ENCODE peak calls at places on chromosomes 11 and 22, in seven cellular contexts. S is ovary; Q is gastrocnemius medialis; E is CD4-positive, alpha-beta T cell; A is right atrium auricular region; I is naive thymus-derived CD4-positive, alpha-beta T cell; J is pancreas. F is an unnamed sample. For H3K9me3, the result is how much of the 10 kb centered on the place peaks cover.

GRCh38 chr11:110971110-110971509 is 258.9 kb upstream of the ARHGAP20 start:
- DNase-seq in J (no peak), S (no peak), I (no peak), Q (no peak), A (no peak), E (no peak), F (no peak)

GRCh38 chr11:78469905-78470304 is 52.3 kb upstream of the GAB2 start:
- DNase-seq in S (no peak), I (no peak), Q (no peak), A (no peak), J (no peak), E (no peak), F (no peak)

GRCh38 chr11:75465701-75466531 is 32.9 kb upstream of the KLHL35 start:
- DNase-seq in E (no peak), S (no peak), Q (no peak), A (no peak), J (no peak), I (no peak), F (peak)

GRCh38 chr22:38981659-38982007 is 514 bp upstream of the APOBEC3B start:
- DNase-seq in Q (no peak), J (peak), S (no peak), A (no peak), E (no peak), I (no peak), F (no peak)

GRCh38 chr11:118587952-118588351 is 15.7 kb downstream of the ARCN1 start:
- DNase-seq in E (no peak), Q (no peak), S (no peak), A (no peak), J (no peak), I (no peak), F (no peak)

GRCh38 chr22:25903294-25903693 is 161.3 kb downstream of the MYO18B start:
- DNase-seq in I (no peak), S (no peak), A (no peak), Q (no peak), E (no peak), J (no peak), F (peak)

GRCh38 chr22:39503590-39503989 is 1.5 kb downstream of the MIEF1 start:
- DNase-seq in A (no peak), J (no peak), Q (no peak), E (no peak), I (no peak), S (no peak), F (no peak)

GRCh38 chr11:72119188-72119587 is 6.7 kb upstream of the ANAPC15 start:
- DNase-seq in A (no peak), E (no peak), Q (no peak), I (no peak), J (no peak), S (no peak), F (no peak)

GRCh38 chr22:40250608-40251007 is 72.9 kb downstream of the TNRC6B start:
- DNase-seq in Q (no peak), I (no peak), J (no peak), S (no peak), A (no peak), E (no peak), F (no peak)

GRCh38 chr22:20206709-20207215 is 55.9 kb upstream of the CCDC188 start:
- DNase-seq in I (no peak), Q (no peak), J (no peak), E (no peak), A (no peak), S (no peak), F (peak)

GRCh38 chr11:67119577-67120391 is 721 bp downstream of the KDM2A start:
- DNase-seq in J (peak), S (peak), A (no peak), E (peak), I (peak), Q (no peak), F (peak)

GRCh38 chr11:2102883-2103213 is 36.3 kb downstream of the IGF2 start:
- DNase-seq in A (no peak), Q (no peak), S (no peak), J (no peak), I (no peak), E (no peak), F (no peak)

GRCh38 chr11:62421996-62422395 is 3.2 kb downstream of the SCGB1A1 start:
- DNase-seq in S (no peak), A (no peak), J (no peak), I (no peak), E (no peak), Q (no peak), F (peak)

GRCh38 chr11:83819936-83820549 is 533.9 kb upstream of the CCDC90B start:
- DNase-seq in J (peak), S (no peak), E (no peak), I (peak), Q (no peak), A (no peak), F (no peak)

GRCh38 chr22:20439556-20439927 is 1.9 kb upstream of the SCARF2 start:
- DNase-seq in S (peak), I (no peak), J (no peak), E (no peak), A (no peak), Q (no peak), F (peak)

GRCh38 chr11:66008468-66009101 is 3.2 kb upstream of the CST6 start:
- DNase-seq in I (no peak), A (no peak), Q (no peak), E (no peak), S (no peak), J (no peak), F (peak)

GRCh38 chr11:47607380-47607779 is 13.2 kb upstream of the C1QTNF4 start:
- DNase-seq in Q (no peak), A (no peak), J (no peak), S (peak), I (no peak), E (no peak), F (no peak)

GRCh38 chr11:67389477-67389876 is 2.3 kb upstream of the RAD9A start:
- DNase-seq in S (no peak), A (no peak), E (peak), Q (no peak), J (no peak), I (peak), F (peak)

GRCh38 chr11:61679893-61680621 is at the start of gene DAGLA:
- DNase-seq in Q (peak), I (peak), A (peak), E (peak), J (peak), S (peak), F (peak)

GRCh38 chr11:125995313-125995712 is 49.5 kb downstream of the VSIG10L2 start:
- DNase-seq in Q (no peak), S (no peak), E (no peak), I (no peak), A (no peak), J (no peak), F (no peak)

GRCh38 chr22:32044913-32045312 is 1.9 kb downstream of the SLC5A1 start:
- DNase-seq in S (no peak), J (peak), Q (peak), E (no peak), A (no peak), I (no peak), F (no peak)

GRCh38 chr11:1840780-1841480 is 2.1 kb downstream of the TNNI2 start:
- DNase-seq in E (no peak), J (no peak), A (no peak), Q (peak), S (peak), I (no peak), F (no peak)

GRCh38 chr22:28207281-28208030 is 288.4 kb upstream of the PITPNB start:
- DNase-seq in E (no peak), A (no peak), J (no peak), I (no peak), Q (no peak), S (no peak), F (no peak)

GRCh38 chr11:55054723-55055122 is 207.2 kb upstream of the TRIM48 start:
- DNase-seq in A (no peak), S (no peak), I (no peak), J (no peak), E (no peak), Q (no peak), F (no peak)
- H3K9me3 ChIP-seq in A (half or more), S (under half), I (under half), J (under half), E (half or more), Q (under half), F (half or more)

GRCh38 chr11:44606472-44606871 is 41.0 kb downstream of the CD82 start:
- DNase-seq in E (no peak), J (no peak), Q (no peak), A (no peak), S (no peak), I (no peak), F (no peak)

GRCh38 chr11:44608654-44609027 is 43.2 kb downstream of the CD82 start:
- DNase-seq in A (no peak), E (no peak), Q (no peak), J (no peak), I (no peak), S (no peak), F (no peak)

GRCh38 chr11:44609028-44609782 is 43.7 kb downstream of the CD82 start:
- DNase-seq in S (no peak), J (no peak), I (no peak), E (no peak), Q (no peak), A (no peak), F (no peak)

GRCh38 chr11:44607324-44607962 is 42.0 kb downstream of the CD82 start:
- DNase-seq in J (no peak), I (no peak), E (no peak), Q (no peak), A (no peak), S (no peak), F (no peak)

DNA sequence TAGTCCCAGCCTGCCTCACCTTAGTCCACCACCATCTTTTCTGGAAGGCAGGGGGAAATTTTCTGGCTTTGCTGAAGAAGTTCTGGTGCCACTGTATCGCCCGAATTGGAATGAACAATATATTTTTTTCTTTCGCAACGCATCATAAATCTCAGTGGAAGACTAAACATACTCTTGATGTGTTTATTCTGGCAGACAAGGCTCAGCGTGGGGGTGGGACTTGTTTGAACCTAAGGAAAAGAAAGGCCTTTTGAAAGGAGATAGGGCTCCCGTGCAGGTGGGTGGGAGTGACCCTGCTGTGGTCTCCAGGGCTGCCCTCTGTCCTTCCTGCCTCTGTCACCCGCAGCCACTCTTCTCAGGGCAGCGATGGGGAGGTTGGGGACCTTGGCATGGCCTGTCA is 42.5 kb downstream of the CD82 start:
- DNase-seq in E (no peak), J (no peak), Q (no peak), I (no peak), A (no peak), S (no peak), F (no peak)
- H3K27ac ChIP-seq in E (no peak), J (no peak), Q (no peak), I (peak), A (no peak), S (no peak), F (no peak)

GRCh38 chr22:49532831-49533802 is 294.6 kb downstream of the BRD1 start:
- DNase-seq in A (no peak), Q (no peak), J (no peak), I (no peak), E (no peak), S (no peak), F (no peak)
- H3K9me3 ChIP-seq in A (under half), Q (under half), J (under half), I (under half), E (under half), S (under half), F (under half)

GRCh38 chr11:130388607-130389205 is 39.7 kb downstream of the ADAMTS8 start:
- DNase-seq in I (peak), Q (no peak), E (no peak), J (no peak), S (no peak), A (no peak), F (no peak)

GRCh38 chr11:130383363-130384168 is 44.8 kb downstream of the ADAMTS8 start:
- DNase-seq in J (no peak), Q (peak), S (no peak), E (no peak), I (no peak), A (no peak), F (peak)

GRCh38 chr11:130390071-130390758 is 38.2 kb downstream of the ADAMTS8 start:
- DNase-seq in I (no peak), E (no peak), A (no peak), S (no peak), Q (no peak), J (peak), F (no peak)

GRCh38 chr11:130391692-130392091 is 36.7 kb downstream of the ADAMTS8 start:
- DNase-seq in S (no peak), J (no peak), A (no peak), E (no peak), Q (no peak), I (no peak), F (no peak)

DNA sequence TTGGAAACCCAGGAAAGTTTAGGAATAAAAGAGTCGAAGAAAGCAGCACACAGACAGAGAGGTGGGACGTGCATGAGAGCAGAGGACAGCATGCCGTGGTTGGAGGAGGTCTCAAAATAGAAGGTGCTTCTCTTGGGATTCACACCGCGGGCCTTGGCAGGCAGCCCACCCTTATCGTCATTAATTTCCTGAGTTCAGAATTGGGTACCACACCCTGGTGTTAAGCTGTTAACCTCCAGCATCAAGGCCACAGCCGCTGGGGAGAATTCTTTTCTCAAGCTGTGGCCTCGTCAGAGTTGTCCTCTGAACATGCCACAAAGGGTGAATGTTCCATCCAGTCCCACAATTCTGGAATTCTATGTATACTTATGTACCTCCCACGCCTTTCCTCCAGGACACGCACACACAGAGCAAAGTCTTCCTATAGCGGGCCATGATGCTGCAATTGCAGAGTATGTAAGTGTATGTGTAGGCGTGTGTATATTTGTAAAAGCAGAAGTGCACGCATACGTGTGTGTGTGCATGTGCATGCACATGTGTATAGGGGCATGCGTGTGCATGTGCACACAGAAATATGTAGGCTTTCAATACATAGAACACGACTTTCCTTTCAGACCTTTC is 39.0 kb downstream of the ADAMTS8 start:
- DNase-seq in Q (no peak), A (no peak), I (no peak), J (no peak), S (peak), E (peak), F (no peak)
- H3K27ac ChIP-seq in Q (no peak), A (peak), I (no peak), J (no peak), S (no peak), E (no peak), F (no peak)

GRCh38 chr11:35042265-35042664 is 96.7 kb upstream of the CD44 start:
- DNase-seq in Q (no peak), E (no peak), I (no peak), S (no peak), J (no peak), A (no peak), F (no peak)
- H3K9me3 ChIP-seq in Q (under half), E (under half), I (under half), S (under half), J (under half), A (under half), F (under half)

GRCh38 chr11:102911758-102912481 is 37.1 kb upstream of the MMP12 start:
- DNase-seq in J (no peak), S (no peak), A (no peak), Q (peak), I (no peak), E (no peak), F (peak)
- H3K27ac ChIP-seq in J (no peak), S (no peak), A (no peak), Q (no peak), I (no peak), E (no peak), F (no peak)

DNA sequence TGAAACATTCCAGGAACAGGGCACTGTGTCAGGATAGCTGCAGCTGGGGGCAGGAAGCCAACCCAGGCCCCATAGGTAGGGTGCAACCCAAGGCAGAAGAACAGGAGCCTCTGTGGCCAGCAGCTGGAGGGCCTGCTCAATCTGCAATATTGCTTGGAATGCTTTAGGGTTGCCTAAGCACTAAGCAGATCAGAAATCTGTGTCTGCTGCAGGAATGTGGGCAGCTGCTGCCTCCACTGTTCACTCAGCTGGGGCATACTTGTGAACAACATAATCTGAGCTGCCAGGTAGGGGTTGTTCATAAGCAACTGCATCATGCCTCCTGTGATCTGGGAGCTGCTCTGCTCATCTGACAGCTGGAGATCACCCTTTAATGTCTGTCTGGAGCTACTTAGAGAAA is 1.7 kb downstream of the UBQLNL start:
- DNase-seq in I (no peak), E (no peak), Q (no peak), J (no peak), A (no peak), S (no peak), F (no peak)
- H3K9me3 ChIP-seq in I (under half), E (under half), Q (under half), J (under half), A (under half), S (under half), F (under half)

DNA sequence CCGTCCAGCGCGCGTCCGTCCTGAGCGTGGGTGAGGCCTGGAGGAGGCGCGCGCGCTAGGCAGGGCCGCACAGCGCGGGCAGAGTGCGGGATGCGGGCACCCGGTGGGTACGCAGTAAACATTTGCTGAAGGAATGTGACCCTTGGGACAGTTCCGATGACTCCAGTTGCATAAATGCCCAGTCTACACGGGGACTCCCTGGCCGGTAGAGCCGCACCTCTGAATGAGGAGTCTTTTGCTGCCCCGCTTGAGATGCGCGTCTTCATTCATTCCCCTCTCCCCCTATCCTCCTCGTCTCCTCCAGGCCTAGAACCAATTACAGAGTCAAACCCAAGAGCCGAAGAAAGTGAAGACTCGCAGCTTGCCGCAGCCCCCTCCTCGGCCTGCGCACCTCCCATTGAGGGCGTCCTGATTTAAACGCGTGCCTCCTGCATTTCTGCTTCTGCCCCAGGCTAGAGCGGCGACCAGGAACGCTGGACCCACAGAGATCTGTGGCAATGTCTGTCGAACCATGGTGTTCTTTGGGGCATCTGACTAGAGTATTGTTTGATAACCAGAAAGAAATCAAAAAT is 731 bp upstream of the CHKB start:
- DNase-seq in I (no peak), Q (no peak), S (no peak), E (no peak), J (peak), A (no peak), F (no peak)
- H3K27ac ChIP-seq in I (peak), Q (peak), S (no peak), E (peak), J (peak), A (peak), F (no peak)

GRCh38 chr11:99268895-99269294 is 248.1 kb downstream of the CNTN5 start:
- DNase-seq in J (no peak), Q (no peak), I (no peak), S (no peak), A (no peak), E (no peak), F (no peak)
- H3K9me3 ChIP-seq in J (under half), Q (under half), I (under half), S (under half), A (under half), E (under half), F (under half)

GRCh38 chr22:35496768-35497312 is 43.8 kb upstream of the RASD2 start:
- DNase-seq in J (no peak), I (no peak), E (no peak), S (no peak), A (no peak), Q (no peak), F (no peak)
- H3K27ac ChIP-seq in J (no peak), I (no peak), E (no peak), S (no peak), A (no peak), Q (no peak), F (no peak)

F was measured in endodermal cell.